ENCODE peak calls at places on chromosome 20, in four cellular contexts. K is mammary epithelial cell, B is AG04450, I is astrocyte of the spinal cord. X is an unnamed sample.

GRCh38 chr20:51725584-51726176 is 42.5 kb downstream of the ATP9A start:
- DNase-seq in K (peak), B (no peak), I (no peak), X (no peak)

GRCh38 chr20:17680128-17680835 is 1.8 kb downstream of the RRBP1 start:
- DNase-seq in K (peak), B (no peak), I (no peak), X (no peak)

GRCh38 chr20:8504030-8504429 is 372.0 kb downstream of the PLCB1 start:
- DNase-seq in K (no peak), B (no peak), I (no peak), X (no peak)

GRCh38 chr20:14879020-14879697 is 541.7 kb upstream of the FLRT3 start:
- DNase-seq in K (peak), B (peak), I (peak), X (peak)

GRCh38 chr20:4957939-4958362 is 43.4 kb downstream of the SLC23A2 start:
- DNase-seq in K (no peak), B (no peak), I (no peak), X (no peak)

GRCh38 chr20:63945921-63946920 is 10.0 kb downstream of the UCKL1 start:
- DNase-seq in K (no peak), B (no peak), I (no peak), X (no peak)

GRCh38 chr20:47320990-47321805 is 35.3 kb downstream of the ZMYND8 start:
- DNase-seq in K (peak), B (no peak), I (no peak), X (no peak)

GRCh38 chr20:31542201-31542842 is 28.1 kb downstream of the HM13 start:
- DNase-seq in K (peak), B (no peak), I (no peak), X (no peak)

GRCh38 chr20:37651932-37652331 is 41.9 kb upstream of the CTNNBL1 start:
- DNase-seq in K (peak), B (no peak), I (no peak), X (no peak)

GRCh38 chr20:21323640-21324039 is 20.5 kb downstream of the XRN2 start:
- DNase-seq in K (peak), B (peak), I (peak), X (peak)

GRCh38 chr20:43915209-43916072 is 789 bp downstream of the TOX2 start:
- DNase-seq in K (no peak), B (no peak), I (peak), X (no peak)

GRCh38 chr20:19260412-19261090 is 48.1 kb downstream of the SLC24A3 start:
- DNase-seq in K (no peak), B (no peak), I (no peak), X (no peak)

GRCh38 chr20:34516874-34517542 is 786 bp downstream of the DYNLRB1 start:
- DNase-seq in K (no peak), B (no peak), I (peak), X (no peak)

GRCh38 chr20:37254114-37254878 is 7.3 kb downstream of the GHRH start:
- DNase-seq in K (no peak), B (no peak), I (no peak), X (no peak)

GRCh38 chr20:36435799-36436541 is 105.3 kb upstream of the MYL9 start:
- DNase-seq in K (peak), B (no peak), I (peak), X (no peak)

GRCh38 chr20:36956674-36957073 is 5.2 kb upstream of the SAMHD1 start:
- DNase-seq in K (no peak), B (no peak), I (no peak), X (no peak)

GRCh38 chr20:17626217-17627007 is 55.6 kb downstream of the RRBP1 start:
- DNase-seq in K (no peak), B (no peak), I (no peak), X (no peak)

GRCh38 chr20:21548390-21549035 is 34.6 kb upstream of the NKX2-2 start:
- DNase-seq in K (no peak), B (no peak), I (no peak), X (no peak)

GRCh38 chr20:36035720-36036119 is 67.3 kb downstream of the CNBD2 start:
- DNase-seq in K (peak), B (no peak), I (no peak), X (no peak)

GRCh38 chr20:44098256-44098630 is 88.7 kb downstream of the JPH2 start:
- DNase-seq in K (no peak), B (no peak), I (no peak), X (no peak)

GRCh38 chr20:22466447-22467171 is 117.8 kb downstream of the FOXA2 start:
- DNase-seq in K (no peak), B (no peak), I (no peak), X (no peak)

GRCh38 chr20:34389206-34389953 is 26.3 kb downstream of the ITCH start:
- DNase-seq in K (no peak), B (no peak), I (peak), X (no peak)

GRCh38 chr20:8020314-8021079 is 936 bp upstream of the TMX4 start:
- DNase-seq in K (peak), B (no peak), I (peak), X (no peak)

GRCh38 chr20:10476319-10476724 is 41.2 kb downstream of the SLX4IP start:
- DNase-seq in K (no peak), B (no peak), I (no peak), X (no peak)

GRCh38 chr20:36805396-36805795 is 31.8 kb upstream of the DSN1 start:
- DNase-seq in K (no peak), B (no peak), I (no peak), X (no peak)

GRCh38 chr20:21465799-21466198 is 48.1 kb downstream of the NKX2-2 start:
- DNase-seq in K (no peak), B (no peak), I (no peak), X (no peak)

GRCh38 chr20:36677422-36677771 is 31.4 kb upstream of the SLA2 start:
- DNase-seq in K (no peak), B (no peak), I (no peak), X (no peak)

GRCh38 chr20:40687384-40688128 is 1.5 kb downstream of the MAFB start:
- DNase-seq in K (peak), B (no peak), I (no peak), X (no peak)

GRCh38 chr20:40685349-40685748 is 3.7 kb downstream of the MAFB start:
- DNase-seq in K (no peak), B (no peak), I (no peak), X (no peak)

GRCh38 chr20:40686893-40687292 is 2.1 kb downstream of the MAFB start:
- DNase-seq in K (no peak), B (no peak), I (no peak), X (no peak)

GRCh38 chr20:40688129-40689099 is 622 bp downstream of the MAFB start:
- DNase-seq in K (no peak), B (no peak), I (no peak), X (no peak)

GRCh38 chr20:40686434-40686882 is 2.6 kb downstream of the MAFB start:
- DNase-seq in K (no peak), B (no peak), I (no peak), X (no peak)
- H3K4me3 ChIP-seq in K (no peak), B (no peak), I (peak), X (peak)

GRCh38 chr20:62427172-62428007 is at the start of gene RBBP8NL:
- DNase-seq in K (peak), B (no peak), I (no peak), X (no peak)
- H3K4me3 ChIP-seq in K (no peak), B (no peak), I (no peak), X (no peak)

GRCh38 chr20:57147185-57147584 is 119.3 kb downstream of the BMP7 start:
- DNase-seq in K (no peak), B (no peak), I (no peak), X (no peak)

GRCh38 chr20:57145089-57145631 is 121.3 kb downstream of the BMP7 start:
- DNase-seq in K (no peak), B (no peak), I (no peak), X (no peak)

GRCh38 chr20:57150559-57150958 is 115.9 kb downstream of the BMP7 start:
- DNase-seq in K (no peak), B (no peak), I (no peak), X (no peak)

GRCh38 chr20:57146155-57146554 is 120.3 kb downstream of the BMP7 start:
- DNase-seq in K (no peak), B (no peak), I (no peak), X (no peak)

DNA sequence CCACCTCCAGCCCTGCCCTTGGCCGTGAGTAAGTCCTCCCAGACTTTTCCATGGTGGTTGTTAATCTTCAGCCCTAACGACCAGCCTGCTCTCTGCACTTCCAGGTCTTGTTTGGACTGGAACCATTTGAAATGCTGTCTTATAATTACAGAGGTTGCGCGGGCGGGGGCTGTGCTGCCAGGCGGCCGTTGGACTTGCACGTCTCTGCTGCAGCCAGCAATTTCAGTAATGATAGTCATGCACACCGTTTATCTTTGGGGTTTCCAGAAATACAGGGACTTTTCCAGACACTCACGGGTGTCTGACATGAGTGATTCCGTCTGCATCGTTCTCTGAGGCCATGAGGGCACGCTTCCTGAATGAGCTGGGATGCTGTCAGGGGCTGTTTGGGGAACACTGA is 118.2 kb downstream of the BMP7 start:
- DNase-seq in K (no peak), B (no peak), I (no peak), X (no peak)
- H3K4me3 ChIP-seq in K (no peak), B (no peak), I (no peak), X (no peak)

DNA sequence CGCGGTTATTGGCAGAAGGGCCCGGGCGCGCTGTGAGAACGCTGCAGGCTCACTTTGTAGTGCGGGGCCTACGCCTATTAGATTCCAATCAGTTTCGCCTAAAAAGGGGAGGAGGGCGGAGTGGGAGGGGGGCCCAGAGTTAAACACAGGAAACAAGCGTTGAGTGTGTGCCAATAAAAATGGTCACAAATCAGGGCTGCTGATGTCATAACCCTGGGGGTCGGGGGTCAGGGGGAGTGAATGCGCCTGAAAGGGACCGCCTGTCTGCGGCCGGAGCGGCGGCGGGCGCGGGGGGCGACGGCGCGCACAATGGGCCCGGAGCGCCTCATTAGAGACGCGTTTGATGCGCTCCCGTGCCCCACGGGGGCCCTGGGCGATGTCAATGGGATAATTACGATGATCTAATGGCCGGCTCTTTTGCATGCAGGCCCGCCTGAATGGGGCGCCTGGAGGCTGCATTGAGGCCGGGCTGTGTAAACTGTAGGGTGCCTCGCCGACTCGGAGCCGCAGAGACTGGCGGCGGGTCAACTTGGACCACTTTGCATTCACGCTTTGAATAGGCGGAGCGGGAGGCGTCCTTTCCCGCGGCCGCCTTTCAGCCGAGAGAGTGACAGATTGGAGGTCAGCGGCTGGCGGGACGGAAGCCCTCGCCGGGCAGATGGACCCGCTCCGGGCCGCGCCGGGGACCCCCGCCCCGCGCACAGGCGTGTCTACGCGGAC is 296.0 kb downstream of the TFAP2C start:
- DNase-seq in K (no peak), B (no peak), I (no peak), X (no peak)
- H3K4me3 ChIP-seq in K (peak), B (no peak), I (no peak), X (peak)

GRCh38 chr20:49982346-49983122 is at the start of gene SNAI1:
- DNase-seq in K (peak), B (peak), I (peak), X (peak)
- H3K4me3 ChIP-seq in K (no peak), B (peak), I (peak), X (peak)